ENCODE peak calls at places on chromosomes 11 and 22, in nine cellular contexts. J is neuronal stem cell; X is activated CD8-positive, alpha-beta memory T cell treated with anti-CD3 and anti-CD28 coated beads for 24 hours; K is posterior cingulate gyrus; D is NCI-H1105; W is glutamatergic neuron; Z is activated T-cell treated with anti-CD3 and anti-CD28 coated beads, Interleukin-2, amount 50 U/mL, for 1 hour; F is EH; R is HFF-Myc. C is an unnamed sample.
A peak's percentile ranks its signal among the peaks of the same experiment; 100 is the strongest.

GRCh38 chr11:129248618-129249017 is 56.5 kb upstream of the ARHGAP32 start:
- DNase-seq in R (peak; percentile 81), X (no peak), Z (no peak), W (no peak), J (no peak), D (no peak), F (peak; percentile 77), K (no peak), C (no peak)

GRCh38 chr22:27591060-27591459 is 210.5 kb downstream of the MN1 start:
- DNase-seq in W (no peak), D (no peak), X (no peak), K (no peak), J (no peak), R (no peak), F (no peak), Z (no peak), C (no peak)

GRCh38 chr11:124669193-124669592 is 4.3 kb downstream of the SIAE start:
- DNase-seq in D (peak; percentile 49), J (no peak), K (peak; percentile 28), X (peak; percentile 72), Z (peak; percentile 37), W (peak; percentile 22), R (peak; percentile 44), F (peak; percentile 58), C (peak; percentile 7)

GRCh38 chr11:62593434-62594044 is 2.2 kb upstream of the TUT1 start:
- DNase-seq in R (no peak), Z (peak; percentile 76), J (peak; percentile 70), X (peak; percentile 86), W (peak; percentile 79), D (peak; percentile 40), F (peak; percentile 81), K (peak; percentile 72), C (peak; percentile 76)

GRCh38 chr11:3944198-3944597 is 88.7 kb downstream of the STIM1 start:
- DNase-seq in Z (no peak), D (no peak), F (peak; percentile 68), W (no peak), R (no peak), J (no peak), X (no peak), K (no peak), C (no peak)

GRCh38 chr11:116082256-116082655 is 578.0 kb upstream of the CADM1 start:
- DNase-seq in R (no peak), D (no peak), F (no peak), K (no peak), X (no peak), J (no peak), W (no peak), Z (no peak), C (no peak)

GRCh38 chr22:38148252-38148651 is 33.4 kb downstream of the PLA2G6 start:
- DNase-seq in X (no peak), W (no peak), Z (no peak), K (no peak), R (peak; percentile 71), J (no peak), F (peak; percentile 77), D (no peak), C (no peak)

GRCh38 chr11:45921561-45922424 is 663 bp upstream of the LARGE2 start:
- DNase-seq in W (no peak), K (no peak), J (peak; percentile 65), R (no peak), D (peak; percentile 93), X (no peak), F (no peak), Z (peak; percentile 16), C (no peak)

GRCh38 chr11:126700773-126701554 is 299.6 kb downstream of the KIRREL3 start:
- DNase-seq in Z (no peak), J (no peak), R (no peak), W (no peak), F (no peak), D (no peak), K (no peak), X (no peak), C (no peak)

GRCh38 chr22:44505796-44506354 is 7.8 kb upstream of the RTL6 start:
- DNase-seq in X (peak; percentile 30), J (no peak), F (peak; percentile 5), W (no peak), Z (no peak), R (no peak), K (no peak), D (no peak), C (no peak)

GRCh38 chr22:35631597-35631996 is 14.5 kb upstream of the MB start:
- DNase-seq in X (no peak), R (no peak), F (peak; percentile 43), D (no peak), W (peak; percentile 63), Z (peak; percentile 34), K (no peak), J (no peak), C (no peak)

GRCh38 chr11:35717043-35717442 is 54.5 kb downstream of the TRIM44 start:
- DNase-seq in W (peak; percentile 24), Z (no peak), X (no peak), J (no peak), F (no peak), D (no peak), K (no peak), R (no peak), C (no peak)

GRCh38 chr11:68269414-68270081 is 2.2 kb downstream of the C11orf24 start:
- DNase-seq in F (peak; percentile 94), X (no peak), W (no peak), D (no peak), Z (no peak), K (no peak), R (no peak), J (no peak), C (no peak)

GRCh38 chr22:19501897-19502447 is 22.2 kb downstream of the CLDN5 start:
- DNase-seq in X (no peak), R (no peak), Z (no peak), F (no peak), J (no peak), W (no peak), K (no peak), D (no peak), C (no peak)

GRCh38 chr22:20093437-20093836 is 13.4 kb downstream of the DGCR8 start:
- DNase-seq in Z (no peak), W (no peak), J (no peak), R (no peak), K (no peak), F (no peak), D (no peak), X (no peak), C (peak; percentile 34)

GRCh38 chr11:63274776-63275175 is 31.4 kb upstream of the SLC22A25 start:
- DNase-seq in W (no peak), X (no peak), K (no peak), D (no peak), J (no peak), R (no peak), Z (no peak), F (no peak), C (no peak)

GRCh38 chr11:75077316-75077715 is 19.4 kb downstream of the OR2AT4 start:
- DNase-seq in X (no peak), D (no peak), Z (no peak), W (no peak), R (no peak), K (no peak), J (no peak), F (no peak), C (no peak)

GRCh38 chr11:73198677-73199076 is 19.4 kb upstream of the P2RY2 start:
- DNase-seq in F (peak; percentile 14), J (peak; percentile 65), K (no peak), X (no peak), R (no peak), Z (no peak), D (no peak), W (no peak), C (no peak)

GRCh38 chr11:10490032-10490397 is 35.0 kb downstream of the AMPD3 start:
- DNase-seq in X (peak; percentile 48), Z (no peak), R (no peak), K (peak; percentile 16), F (no peak), W (no peak), J (no peak), D (no peak), C (no peak)

GRCh38 chr11:16596231-16596630 is 142.2 kb upstream of the C11orf58 start:
- DNase-seq in Z (no peak), K (no peak), R (no peak), J (no peak), F (no peak), D (no peak), X (no peak), W (no peak), C (no peak)

GRCh38 chr22:43202326-43202725 is 15.4 kb upstream of the TTLL12 start:
- DNase-seq in R (no peak), Z (no peak), W (no peak), D (no peak), F (no peak), K (no peak), X (no peak), J (no peak), C (no peak)

GRCh38 chr11:83278351-83278750 is 7.8 kb downstream of the CCDC90B start:
- DNase-seq in R (no peak), K (no peak), W (no peak), D (no peak), X (no peak), F (peak; percentile 71), Z (no peak), J (no peak), C (no peak)

GRCh38 chr11:32196137-32196536 is 105.3 kb downstream of the RCN1 start:
- DNase-seq in F (no peak), K (no peak), D (no peak), R (no peak), Z (no peak), W (no peak), X (no peak), J (no peak), C (no peak)

GRCh38 chr22:47295982-47296381 is 533.5 kb downstream of the TBC1D22A start:
- DNase-seq in J (no peak), K (no peak), R (no peak), Z (no peak), W (no peak), D (no peak), X (no peak), F (no peak), C (no peak)

GRCh38 chr22:45892681-45893461 is 84.1 kb downstream of the WNT7B start:
- DNase-seq in F (no peak), K (no peak), X (no peak), Z (no peak), J (no peak), W (peak; percentile 9), R (no peak), D (no peak), C (no peak)

GRCh38 chr11:69401715-69402114 is 79.7 kb upstream of the LINC01488 start:
- DNase-seq in Z (no peak), X (no peak), J (no peak), W (no peak), F (no peak), K (no peak), D (no peak), R (no peak), C (no peak)

GRCh38 chr11:20790622-20791021 is 121.2 kb downstream of the NELL1 start:
- DNase-seq in D (no peak), Z (no peak), K (no peak), W (no peak), X (no peak), F (no peak), R (no peak), J (no peak), C (no peak)